ENCODE peak calls at places on chromosomes 5 and 9, in six cellular contexts. R, M, A, E, Q and K are unnamed samples.

GRCh38 chr5:143642791-143643190 is 169.2 kb upstream of the HMHB1 start:
- DNase-seq in R (no peak), M (no peak), A (no peak), E (no peak), Q (no peak), K (no peak)

GRCh38 chr5:82359286-82359685 is 81.1 kb upstream of the RPS23 start:
- DNase-seq in R (no peak), M (no peak), A (peak), E (no peak), Q (no peak), K (no peak)

GRCh38 chr9:99509900-99510299 is 287.8 kb downstream of the SEC61B start:
- DNase-seq in R (no peak), M (no peak), A (no peak), E (no peak), Q (no peak), K (no peak)

GRCh38 chr9:137058651-137059234 is 4.9 kb upstream of the ENTPD2 start:
- DNase-seq in R (no peak), M (no peak), A (no peak), E (no peak), Q (no peak), K (no peak)

GRCh38 chr5:19479562-19479961 is 508.4 kb downstream of the CDH18 start:
- DNase-seq in R (no peak), M (no peak), A (no peak), E (no peak), Q (no peak), K (no peak)

GRCh38 chr9:21392270-21392669 is 7.1 kb upstream of the IFNA2 start:
- DNase-seq in R (peak), M (no peak), A (no peak), E (no peak), Q (no peak), K (no peak)

GRCh38 chr5:123359866-123360569 is 63.2 kb downstream of the CEP120 start:
- DNase-seq in R (no peak), M (no peak), A (peak), E (no peak), Q (no peak), K (no peak)

GRCh38 chr5:133818869-133819600 is 149.4 kb downstream of the C5orf15 start:
- DNase-seq in R (no peak), M (no peak), A (no peak), E (no peak), Q (no peak), K (no peak)

GRCh38 chr5:124738751-124739559 is 7.5 kb downstream of the ZNF608 start:
- DNase-seq in R (peak), M (no peak), A (no peak), E (no peak), Q (no peak), K (no peak)

GRCh38 chr5:54556136-54556535 is 38.6 kb downstream of the SNX18 start:
- DNase-seq in R (no peak), M (no peak), A (peak), E (no peak), Q (no peak), K (no peak)

GRCh38 chr5:88502179-88503064 is 233.8 kb upstream of the TMEM161B start:
- DNase-seq in R (no peak), M (no peak), A (peak), E (no peak), Q (no peak), K (no peak)

GRCh38 chr9:87710448-87710847 is 15.5 kb upstream of the CTSL start:
- DNase-seq in R (no peak), M (no peak), A (no peak), E (no peak), Q (no peak), K (no peak)

GRCh38 chr5:159459951-159460538 is 129.8 kb upstream of the IL12B start:
- DNase-seq in R (no peak), M (no peak), A (peak), E (no peak), Q (no peak), K (no peak)

GRCh38 chr9:135960328-135961276 is 571 bp downstream of the UBAC1 start:
- DNase-seq in R (peak), M (no peak), A (peak), E (no peak), Q (peak), K (no peak)

GRCh38 chr5:88824892-88825781 is 57.8 kb downstream of the MEF2C start:
- DNase-seq in R (no peak), M (no peak), A (peak), E (no peak), Q (no peak), K (no peak)

GRCh38 chr9:117304613-117305012 is 110.2 kb downstream of the ASTN2 start:
- DNase-seq in R (no peak), M (no peak), A (no peak), E (no peak), Q (no peak), K (no peak)

GRCh38 chr5:171131499-171131898 is 177.5 kb upstream of the TLX3 start:
- DNase-seq in R (no peak), M (no peak), A (no peak), E (no peak), Q (no peak), K (no peak)

GRCh38 chr5:179553875-179554274 is 3.5 kb downstream of the RUFY1 start:
- DNase-seq in R (no peak), M (no peak), A (peak), E (no peak), Q (no peak), K (no peak)

GRCh38 chr9:131008909-131009618 is at the start of gene LAMC3:
- DNase-seq in R (peak), M (no peak), A (no peak), E (no peak), Q (no peak), K (no peak)